ENCODE peak calls at places on chromosomes 11 and 22, in four cellular contexts. One of them, this sample, is unnamed.

GRCh38 chr11:61966673-61967176 is 709 bp downstream of the FTH1 start:
- DNase-seq in B cell: no peak
- DNase-seq in activated T-helper 1 cell treated with anti-CD3 and anti-CD28 coated beads, Interleukin-2, amount 50 U/mL, for 16 hours: no peak
- DNase-seq in stimulated activated CD8-positive, alpha-beta memory T cell treated with anti-CD3 and anti-CD28 coated beads, Interleukin-7, amount 100 ng/mL, for 24 hours: no peak
- DNase-seq in this sample: no peak

GRCh38 chr11:113994077-113994954 is 19.4 kb downstream of the HTR3A start:
- DNase-seq in B cell: peak
- DNase-seq in activated T-helper 1 cell treated with anti-CD3 and anti-CD28 coated beads, Interleukin-2, amount 50 U/mL, for 16 hours: no peak
- DNase-seq in stimulated activated CD8-positive, alpha-beta memory T cell treated with anti-CD3 and anti-CD28 coated beads, Interleukin-7, amount 100 ng/mL, for 24 hours: peak
- DNase-seq in this sample: no peak

GRCh38 chr11:450809-451451 is 851 bp downstream of the PTDSS2 start:
- DNase-seq in B cell: peak
- DNase-seq in activated T-helper 1 cell treated with anti-CD3 and anti-CD28 coated beads, Interleukin-2, amount 50 U/mL, for 16 hours: peak
- DNase-seq in stimulated activated CD8-positive, alpha-beta memory T cell treated with anti-CD3 and anti-CD28 coated beads, Interleukin-7, amount 100 ng/mL, for 24 hours: peak
- DNase-seq in this sample: peak

GRCh38 chr22:50706481-50707125 is 31.4 kb upstream of the ACR start:
- DNase-seq in B cell: no peak
- DNase-seq in activated T-helper 1 cell treated with anti-CD3 and anti-CD28 coated beads, Interleukin-2, amount 50 U/mL, for 16 hours: no peak
- DNase-seq in stimulated activated CD8-positive, alpha-beta memory T cell treated with anti-CD3 and anti-CD28 coated beads, Interleukin-7, amount 100 ng/mL, for 24 hours: no peak
- DNase-seq in this sample: no peak

GRCh38 chr11:84800755-84801346 is 826.3 kb downstream of the DLG2 start:
- DNase-seq in B cell: no peak
- DNase-seq in activated T-helper 1 cell treated with anti-CD3 and anti-CD28 coated beads, Interleukin-2, amount 50 U/mL, for 16 hours: no peak
- DNase-seq in stimulated activated CD8-positive, alpha-beta memory T cell treated with anti-CD3 and anti-CD28 coated beads, Interleukin-7, amount 100 ng/mL, for 24 hours: no peak
- DNase-seq in this sample: no peak

GRCh38 chr22:39983346-39983745 is 11.4 kb upstream of the FAM83F start:
- DNase-seq in B cell: no peak
- DNase-seq in activated T-helper 1 cell treated with anti-CD3 and anti-CD28 coated beads, Interleukin-2, amount 50 U/mL, for 16 hours: no peak
- DNase-seq in stimulated activated CD8-positive, alpha-beta memory T cell treated with anti-CD3 and anti-CD28 coated beads, Interleukin-7, amount 100 ng/mL, for 24 hours: no peak
- DNase-seq in this sample: no peak

GRCh38 chr11:17846852-17847453 is 112.4 kb downstream of the KCNC1 start:
- DNase-seq in B cell: no peak
- DNase-seq in activated T-helper 1 cell treated with anti-CD3 and anti-CD28 coated beads, Interleukin-2, amount 50 U/mL, for 16 hours: no peak
- DNase-seq in stimulated activated CD8-positive, alpha-beta memory T cell treated with anti-CD3 and anti-CD28 coated beads, Interleukin-7, amount 100 ng/mL, for 24 hours: no peak
- DNase-seq in this sample: no peak

GRCh38 chr11:11977206-11977938 is 31.1 kb downstream of the DKK3 start:
- DNase-seq in B cell: no peak
- DNase-seq in activated T-helper 1 cell treated with anti-CD3 and anti-CD28 coated beads, Interleukin-2, amount 50 U/mL, for 16 hours: no peak
- DNase-seq in stimulated activated CD8-positive, alpha-beta memory T cell treated with anti-CD3 and anti-CD28 coated beads, Interleukin-7, amount 100 ng/mL, for 24 hours: no peak
- DNase-seq in this sample: no peak

GRCh38 chr11:70826950-70827349 is 425.4 kb downstream of the SHANK2 start:
- DNase-seq in B cell: no peak
- DNase-seq in activated T-helper 1 cell treated with anti-CD3 and anti-CD28 coated beads, Interleukin-2, amount 50 U/mL, for 16 hours: no peak
- DNase-seq in stimulated activated CD8-positive, alpha-beta memory T cell treated with anti-CD3 and anti-CD28 coated beads, Interleukin-7, amount 100 ng/mL, for 24 hours: no peak
- DNase-seq in this sample: no peak

This sample was measured in activated gamma-delta T cell.